ENCODE peak calls at places on chromosomes 2 and 18, in seven cellular contexts. R is heart left ventricle, X is nephron progenitor cell, M is MM.1S, N is fibroblast of pulmonary artery, S is Peyer's patch, O is tibial artery. D is an unnamed sample.

GRCh38 chr18:75362435-75362834 is 65.1 kb downstream of the SMIM21 start:
- DNase-seq in R (no peak), X (no peak), M (no peak), N (no peak), S (no peak), O (no peak), D (no peak)

GRCh38 chr2:42117923-42118758 is 51.0 kb upstream of the EML4 start:
- DNase-seq in R (no peak), X (no peak), M (peak; percentile 83), N (peak; percentile 62), S (no peak), O (no peak), D (no peak)

GRCh38 chr18:26397019-26397418 is 151.3 kb downstream of the KCTD1 start:
- DNase-seq in R (no peak), X (no peak), M (no peak), N (no peak), S (no peak), O (no peak), D (no peak)

GRCh38 chr2:96359310-96359709 is 23.7 kb downstream of the NCAPH start:
- DNase-seq in R (no peak), X (no peak), M (no peak), N (no peak), S (no peak), O (no peak), D (no peak)

GRCh38 chr18:47868744-47869143 is 61.7 kb downstream of the SMAD2 start:
- DNase-seq in R (no peak), X (no peak), M (no peak), N (no peak), S (no peak), O (no peak), D (no peak)

GRCh38 chr2:30681022-30681421 is 126.2 kb downstream of the CAPN13 start:
- DNase-seq in R (no peak), X (no peak), M (no peak), N (no peak), S (no peak), O (no peak), D (no peak)

GRCh38 chr2:187580462-187581124 is 26.4 kb upstream of the TFPI start:
- DNase-seq in R (no peak), X (no peak), M (peak; percentile 66), N (peak; percentile 90), S (no peak), O (no peak), D (peak; percentile 7)

GRCh38 chr2:36530178-36530982 is 67.6 kb downstream of the FEZ2 start:
- DNase-seq in R (no peak), X (no peak), M (no peak), N (peak; percentile 49), S (no peak), O (no peak), D (peak; percentile 53)

GRCh38 chr18:9950289-9951016 is 36.6 kb downstream of the VAPA start:
- DNase-seq in R (no peak), X (no peak), M (no peak), N (peak; percentile 57), S (no peak), O (no peak), D (no peak)

GRCh38 chr18:74742573-74742972 is 144.9 kb downstream of the ZNF407 start:
- DNase-seq in R (no peak), X (peak; percentile 14), M (no peak), N (peak; percentile 11), S (no peak), O (no peak), D (no peak)

GRCh38 chr18:34807106-34807796 is 97.2 kb downstream of the DTNA start:
- DNase-seq in R (no peak), X (no peak), M (no peak), N (no peak), S (no peak), O (no peak), D (no peak)

GRCh38 chr2:241950413-241950863 is 80.9 kb downstream of the RTP5 start:
- DNase-seq in R (no peak), X (no peak), M (no peak), N (no peak), S (peak; percentile 43), O (no peak), D (no peak)

GRCh38 chr2:159904565-159905281 is 106.7 kb upstream of the CD302 start:
- DNase-seq in R (peak; percentile 22), X (peak; percentile 61), M (peak; percentile 93), N (peak; percentile 6), S (peak; percentile 94), O (peak; percentile 73), D (peak; percentile 91)

GRCh38 chr2:141392517-141393213 is 738.2 kb downstream of the LRP1B start:
- DNase-seq in R (no peak), X (no peak), M (no peak), N (peak; percentile 92), S (no peak), O (no peak), D (no peak)

GRCh38 chr18:37496568-37496967 is 69.0 kb downstream of the CELF4 start:
- DNase-seq in R (no peak), X (no peak), M (no peak), N (no peak), S (no peak), O (no peak), D (no peak)

GRCh38 chr18:43073771-43074170 is 41.7 kb downstream of the RIT2 start:
- DNase-seq in R (no peak), X (no peak), M (no peak), N (no peak), S (no peak), O (no peak), D (no peak)

GRCh38 chr2:215851091-215851490 is 162.3 kb downstream of the MREG start:
- DNase-seq in R (no peak), X (no peak), M (no peak), N (peak; percentile 51), S (no peak), O (no peak), D (no peak)

GRCh38 chr2:157107460-157107859 is 150.0 kb upstream of the GALNT5 start:
- DNase-seq in R (no peak), X (no peak), M (no peak), N (no peak), S (no peak), O (no peak), D (no peak)

GRCh38 chr2:28956415-28956826 is 24.7 kb upstream of the TOGARAM2 start:
- DNase-seq in R (no peak), X (peak; percentile 60), M (no peak), N (peak; percentile 58), S (no peak), O (no peak), D (peak; percentile 50)

GRCh38 chr18:76610933-76611749 is 116.1 kb upstream of the ZNF516 start:
- DNase-seq in R (no peak), X (no peak), M (no peak), N (peak; percentile 38), S (no peak), O (no peak), D (no peak)

GRCh38 chr2:30641765-30642341 is 165.4 kb downstream of the CAPN13 start:
- DNase-seq in R (no peak), X (no peak), M (no peak), N (no peak), S (no peak), O (no peak), D (no peak)

GRCh38 chr2:174593574-174594203 is 3.9 kb downstream of the WIPF1 start:
- DNase-seq in R (peak; percentile 42), X (no peak), M (peak; percentile 97), N (peak; percentile 79), S (peak; percentile 88), O (no peak), D (no peak)

GRCh38 chr2:158232476-158232875 is 130.8 kb downstream of the UPP2 start:
- DNase-seq in R (no peak), X (no peak), M (no peak), N (no peak), S (no peak), O (no peak), D (no peak)

DNA sequence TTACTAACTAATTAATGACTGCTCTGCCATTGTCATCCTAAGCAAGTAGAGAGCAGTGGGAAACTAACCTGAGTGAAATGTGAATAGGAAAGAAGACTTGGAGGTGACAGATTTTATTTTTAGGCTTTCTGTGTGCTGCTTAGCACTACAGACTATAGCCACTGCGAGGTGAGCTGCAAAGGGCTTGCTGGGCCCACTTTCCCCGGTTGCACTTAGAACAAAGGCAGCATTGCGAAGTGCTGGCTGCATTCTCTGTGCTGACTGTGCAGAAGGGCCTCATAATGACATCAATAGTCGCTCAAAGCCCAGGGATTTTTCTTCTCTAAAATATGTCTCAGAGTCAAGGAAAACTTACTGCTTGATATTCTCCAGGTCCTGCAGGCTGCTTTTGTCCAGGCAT is 592.1 kb downstream of the TDRD15 start:
- DNase-seq in R (no peak), X (no peak), M (no peak), N (no peak), S (no peak), O (no peak), D (no peak)
- TF ChIP-seq CTCF in R (no peak), X (no peak), M (no peak), N (no peak), S (no peak), O (no peak), D (no peak)

DNA sequence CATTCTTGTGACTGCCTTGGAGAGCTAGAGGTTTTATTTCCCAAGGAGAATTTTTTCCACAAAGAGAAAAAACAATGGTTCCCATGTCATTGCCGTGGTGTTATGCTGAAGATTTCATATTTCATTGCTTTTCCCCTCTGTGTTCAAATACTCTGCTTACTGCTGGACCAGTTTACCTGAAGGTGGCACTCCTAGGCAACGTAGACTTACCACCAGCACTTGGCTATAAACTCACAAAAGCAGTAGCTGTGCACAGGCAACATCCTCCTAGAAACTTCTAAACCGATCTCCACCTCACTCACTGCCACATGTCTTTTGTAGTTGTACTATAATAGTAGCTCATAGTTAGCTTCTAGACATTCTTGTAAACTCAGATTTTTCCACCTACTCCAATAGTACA is 1319.7 kb upstream of the CRIM1 start:
- DNase-seq in R (no peak), X (no peak), M (peak; percentile 74), N (no peak), S (no peak), O (no peak), D (no peak)
- TF ChIP-seq CTCF in R (no peak), X (no peak), M (peak; percentile 62), N (no peak), S (no peak), O (no peak), D (peak; percentile 16)

DNA sequence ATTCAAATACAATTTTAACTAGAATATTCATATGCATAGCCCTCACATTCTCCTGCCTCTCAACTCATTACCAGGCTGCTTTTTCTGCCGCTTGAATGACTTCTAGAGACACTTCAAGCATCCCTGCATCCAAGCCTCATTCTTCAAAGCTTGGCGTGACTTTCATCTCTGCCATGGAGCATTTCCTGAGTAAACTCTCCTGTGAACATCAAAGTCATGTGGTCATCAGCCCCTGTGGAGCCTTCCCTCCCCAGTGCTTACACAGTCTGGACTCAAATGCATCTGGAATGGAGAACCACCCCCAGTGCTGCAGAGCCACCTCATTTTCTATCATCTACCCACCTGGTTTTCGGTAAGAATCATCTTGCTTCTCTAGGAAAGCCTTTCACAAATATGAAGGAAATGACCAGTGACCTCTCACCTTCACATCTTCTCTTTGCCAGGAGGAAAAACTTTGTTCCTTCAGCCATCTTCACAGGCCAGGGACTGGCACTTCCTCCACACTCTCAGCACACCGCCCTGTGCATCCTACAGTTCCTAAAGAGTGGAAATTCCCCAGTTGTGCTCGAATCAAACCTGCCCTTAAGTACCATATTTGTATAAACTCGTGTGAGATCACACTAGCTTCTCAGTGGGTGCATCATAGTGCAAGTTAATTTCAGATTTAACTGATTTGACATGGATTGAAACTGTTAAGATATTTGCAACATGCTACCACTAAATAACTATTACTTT is 116.4 kb downstream of the COL6A3 start:
- DNase-seq in R (no peak), X (no peak), M (no peak), N (no peak), S (no peak), O (no peak), D (no peak)
- TF ChIP-seq CTCF in R (no peak), X (no peak), M (no peak), N (no peak), S (no peak), O (no peak), D (no peak)

GRCh38 chr2:128720440-128721022 is 401.9 kb upstream of the HS6ST1 start:
- DNase-seq in R (no peak), X (no peak), M (no peak), N (no peak), S (no peak), O (no peak), D (no peak)
- TF ChIP-seq CTCF in R (no peak), X (no peak), M (no peak), N (peak; percentile 21), S (no peak), O (no peak), D (no peak)